ENCODE peak calls at places on chromosomes 5 and 9, in nine cellular contexts. One of them, this sample, is unnamed.

GRCh38 chr9:84711936-84712335 is 42.4 kb downstream of the NTRK2 start:
- DNase-seq in cardiac muscle cell: no peak
- DNase-seq in upper lobe of left lung: no peak
- DNase-seq in lower lobe of right lung: no peak
- DNase-seq in fibroblast of lung: no peak
- DNase-seq in pancreas: no peak
- DNase-seq in psoas muscle: no peak
- DNase-seq in testis: no peak
- DNase-seq in OCI-LY7: no peak
- DNase-seq in this sample: no peak

GRCh38 chr9:70589571-70590263 is 175.3 kb upstream of the KLF9 start:
- DNase-seq in testis: no peak
- DNase-seq in upper lobe of left lung: no peak
- DNase-seq in OCI-LY7: no peak
- DNase-seq in cardiac muscle cell: no peak
- DNase-seq in pancreas: no peak
- DNase-seq in fibroblast of lung: peak; percentile 85
- DNase-seq in psoas muscle: peak; percentile 61
- DNase-seq in lower lobe of right lung: no peak
- DNase-seq in this sample: peak; percentile 61

GRCh38 chr9:116800885-116801284 is 113.8 kb downstream of the TRIM32 start:
- DNase-seq in OCI-LY7: peak; percentile 5
- DNase-seq in pancreas: no peak
- DNase-seq in lower lobe of right lung: no peak
- DNase-seq in upper lobe of left lung: no peak
- DNase-seq in testis: no peak
- DNase-seq in fibroblast of lung: no peak
- DNase-seq in psoas muscle: no peak
- DNase-seq in cardiac muscle cell: no peak
- DNase-seq in this sample: no peak

GRCh38 chr9:80699551-80699998 is 989.8 kb downstream of the TLE1 start:
- DNase-seq in OCI-LY7: no peak
- DNase-seq in pancreas: no peak
- DNase-seq in testis: no peak
- DNase-seq in lower lobe of right lung: no peak
- DNase-seq in fibroblast of lung: peak; percentile 60
- DNase-seq in cardiac muscle cell: peak; percentile 7
- DNase-seq in upper lobe of left lung: no peak
- DNase-seq in psoas muscle: no peak
- DNase-seq in this sample: no peak

GRCh38 chr5:172211676-172212075 is 17.7 kb downstream of the EFCAB9 start:
- DNase-seq in psoas muscle: no peak
- DNase-seq in cardiac muscle cell: no peak
- DNase-seq in upper lobe of left lung: no peak
- DNase-seq in OCI-LY7: no peak
- DNase-seq in pancreas: no peak
- DNase-seq in fibroblast of lung: no peak
- DNase-seq in lower lobe of right lung: no peak
- DNase-seq in testis: no peak
- DNase-seq in this sample: no peak

GRCh38 chr5:153659337-153659736 is 168.9 kb downstream of the GRIA1 start:
- DNase-seq in psoas muscle: no peak
- DNase-seq in OCI-LY7: no peak
- DNase-seq in lower lobe of right lung: no peak
- DNase-seq in pancreas: no peak
- DNase-seq in fibroblast of lung: peak; percentile 77
- DNase-seq in upper lobe of left lung: no peak
- DNase-seq in cardiac muscle cell: peak; percentile 36
- DNase-seq in testis: no peak
- DNase-seq in this sample: no peak

GRCh38 chr9:90929616-90930015 is 128.0 kb downstream of the SYK start:
- DNase-seq in pancreas: no peak
- DNase-seq in testis: no peak
- DNase-seq in psoas muscle: no peak
- DNase-seq in lower lobe of right lung: no peak
- DNase-seq in upper lobe of left lung: no peak
- DNase-seq in cardiac muscle cell: no peak
- DNase-seq in fibroblast of lung: no peak
- DNase-seq in OCI-LY7: no peak
- DNase-seq in this sample: no peak

GRCh38 chr5:111859533-111860270 is 102.7 kb upstream of the NREP start:
- DNase-seq in upper lobe of left lung: no peak
- DNase-seq in cardiac muscle cell: no peak
- DNase-seq in testis: no peak
- DNase-seq in fibroblast of lung: peak; percentile 96
- DNase-seq in OCI-LY7: no peak
- DNase-seq in pancreas: no peak
- DNase-seq in psoas muscle: no peak
- DNase-seq in lower lobe of right lung: no peak
- DNase-seq in this sample: peak; percentile 8

GRCh38 chr5:110165366-110165765 is 475.6 kb downstream of the MAN2A1 start:
- DNase-seq in lower lobe of right lung: no peak
- DNase-seq in OCI-LY7: no peak
- DNase-seq in psoas muscle: no peak
- DNase-seq in fibroblast of lung: no peak
- DNase-seq in pancreas: no peak
- DNase-seq in upper lobe of left lung: no peak
- DNase-seq in cardiac muscle cell: no peak
- DNase-seq in testis: no peak
- DNase-seq in this sample: no peak

GRCh38 chr5:14172149-14172795 is 29.1 kb downstream of the TRIO start:
- DNase-seq in lower lobe of right lung: no peak
- DNase-seq in OCI-LY7: peak; percentile 24
- DNase-seq in testis: no peak
- DNase-seq in psoas muscle: no peak
- DNase-seq in pancreas: no peak
- DNase-seq in cardiac muscle cell: no peak
- DNase-seq in upper lobe of left lung: no peak
- DNase-seq in fibroblast of lung: no peak
- DNase-seq in this sample: no peak

GRCh38 chr5:91850031-91850430 is 466.9 kb upstream of the ARRDC3 start:
- DNase-seq in cardiac muscle cell: no peak
- DNase-seq in psoas muscle: no peak
- DNase-seq in testis: no peak
- DNase-seq in OCI-LY7: no peak
- DNase-seq in lower lobe of right lung: no peak
- DNase-seq in pancreas: no peak
- DNase-seq in fibroblast of lung: peak; percentile 24
- DNase-seq in upper lobe of left lung: no peak
- DNase-seq in this sample: no peak

GRCh38 chr5:177447611-177448243 is 1.1 kb downstream of the PRR7 start:
- DNase-seq in OCI-LY7: peak; percentile 43
- DNase-seq in cardiac muscle cell: peak; percentile 29
- DNase-seq in lower lobe of right lung: no peak
- DNase-seq in upper lobe of left lung: peak; percentile 64
- DNase-seq in fibroblast of lung: peak; percentile 81
- DNase-seq in pancreas: peak; percentile 89
- DNase-seq in psoas muscle: peak; percentile 64
- DNase-seq in testis: peak; percentile 68
- DNase-seq in this sample: peak; percentile 66

GRCh38 chr9:75033789-75034473 is 5.8 kb upstream of the CARNMT1 start:
- DNase-seq in lower lobe of right lung: no peak
- DNase-seq in OCI-LY7: no peak
- DNase-seq in cardiac muscle cell: no peak
- DNase-seq in pancreas: no peak
- DNase-seq in upper lobe of left lung: no peak
- DNase-seq in fibroblast of lung: peak; percentile 55
- DNase-seq in psoas muscle: no peak
- DNase-seq in testis: no peak
- DNase-seq in this sample: no peak

GRCh38 chr5:173236531-173237501 is 1.8 kb upstream of the NKX2-5 start:
- DNase-seq in testis: no peak
- DNase-seq in cardiac muscle cell: peak; percentile 94
- DNase-seq in upper lobe of left lung: no peak
- DNase-seq in lower lobe of right lung: no peak
- DNase-seq in fibroblast of lung: no peak
- DNase-seq in pancreas: peak; percentile 44
- DNase-seq in OCI-LY7: no peak
- DNase-seq in psoas muscle: no peak
- DNase-seq in this sample: peak; percentile 32

GRCh38 chr5:84393969-84394368 is 9.3 kb upstream of the EDIL3 start:
- DNase-seq in fibroblast of lung: peak; percentile 79
- DNase-seq in testis: no peak
- DNase-seq in pancreas: no peak
- DNase-seq in psoas muscle: no peak
- DNase-seq in cardiac muscle cell: no peak
- DNase-seq in upper lobe of left lung: no peak
- DNase-seq in OCI-LY7: no peak
- DNase-seq in lower lobe of right lung: no peak
- DNase-seq in this sample: no peak

GRCh38 chr9:116355153-116355827 is 201.7 kb downstream of the PAPPA start:
- DNase-seq in fibroblast of lung: peak; percentile 49
- DNase-seq in OCI-LY7: no peak
- DNase-seq in testis: peak; percentile 62
- DNase-seq in lower lobe of right lung: no peak
- DNase-seq in cardiac muscle cell: no peak
- DNase-seq in upper lobe of left lung: no peak
- DNase-seq in pancreas: no peak
- DNase-seq in psoas muscle: peak; percentile 61
- DNase-seq in this sample: peak; percentile 48

DNA sequence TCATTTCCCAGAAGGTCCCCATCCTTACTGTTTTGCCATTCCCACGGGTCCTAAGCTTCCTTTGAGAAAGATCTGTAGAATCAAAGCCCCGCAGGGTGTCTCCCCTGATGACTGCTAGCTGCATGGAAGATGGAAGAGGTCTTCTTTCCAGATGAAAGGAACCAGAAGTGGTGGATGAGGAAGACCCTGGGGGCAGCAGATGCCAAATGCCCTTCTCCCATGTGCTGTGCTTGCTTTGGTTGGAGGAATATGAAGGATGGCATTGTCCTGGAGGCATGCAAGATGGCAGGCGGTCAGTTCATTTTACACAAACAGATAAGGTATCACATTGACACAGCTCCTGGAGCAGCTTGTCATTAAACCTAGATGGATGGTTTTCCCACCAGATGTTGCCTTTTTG is 25.8 kb upstream of the CER1 start:
- DNase-seq in psoas muscle: no peak
- DNase-seq in fibroblast of lung: no peak
- DNase-seq in lower lobe of right lung: no peak
- DNase-seq in upper lobe of left lung: no peak
- DNase-seq in pancreas: no peak
- DNase-seq in cardiac muscle cell: no peak
- DNase-seq in OCI-LY7: no peak
- DNase-seq in testis: no peak
- DNase-seq in this sample: no peak
- TF ChIP-seq CTCF in psoas muscle: no peak
- TF ChIP-seq CTCF in fibroblast of lung: no peak
- TF ChIP-seq CTCF in lower lobe of right lung: no peak
- TF ChIP-seq CTCF in upper lobe of left lung: no peak
- TF ChIP-seq CTCF in pancreas: no peak
- TF ChIP-seq CTCF in cardiac muscle cell: no peak
- TF ChIP-seq CTCF in OCI-LY7: no peak
- TF ChIP-seq CTCF in testis: no peak
- TF ChIP-seq CTCF in this sample: no peak

GRCh38 chr9:96686638-96687335 is 31.7 kb upstream of the PRXL2C start:
- DNase-seq in pancreas: peak; percentile 90
- DNase-seq in testis: peak; percentile 89
- DNase-seq in OCI-LY7: peak; percentile 60
- DNase-seq in psoas muscle: peak; percentile 93
- DNase-seq in fibroblast of lung: peak; percentile 76
- DNase-seq in cardiac muscle cell: peak; percentile 82
- DNase-seq in upper lobe of left lung: peak; percentile 82
- DNase-seq in lower lobe of right lung: peak; percentile 90
- DNase-seq in this sample: peak; percentile 84
- H3K27ac ChIP-seq in pancreas: peak overlapping the region; percentile 10
- H3K27ac ChIP-seq in testis: peak overlapping the region; percentile 63
- H3K27ac ChIP-seq in OCI-LY7: no peak overlapping the region
- H3K27ac ChIP-seq in psoas muscle: peak overlapping the region; percentile 75
- H3K27ac ChIP-seq in fibroblast of lung: no peak overlapping the region
- H3K27ac ChIP-seq in cardiac muscle cell: peak overlapping the region; percentile 24
- H3K27ac ChIP-seq in upper lobe of left lung: peak overlapping the region; percentile 77
- H3K27ac ChIP-seq in lower lobe of right lung: peak overlapping the region; percentile 73
- H3K27ac ChIP-seq in this sample: peak overlapping the region; percentile 50

GRCh38 chr9:137354153-137354844 is 52.2 kb upstream of the NRARP start:
- DNase-seq in OCI-LY7: no peak
- DNase-seq in pancreas: no peak
- DNase-seq in lower lobe of right lung: no peak
- DNase-seq in fibroblast of lung: no peak
- DNase-seq in upper lobe of left lung: no peak
- DNase-seq in testis: no peak
- DNase-seq in psoas muscle: no peak
- DNase-seq in cardiac muscle cell: no peak
- DNase-seq in this sample: no peak

GRCh38 chr9:137354845-137355420 is 52.9 kb upstream of the NRARP start:
- DNase-seq in upper lobe of left lung: no peak
- DNase-seq in testis: no peak
- DNase-seq in psoas muscle: no peak
- DNase-seq in lower lobe of right lung: no peak
- DNase-seq in cardiac muscle cell: no peak
- DNase-seq in OCI-LY7: no peak
- DNase-seq in fibroblast of lung: no peak
- DNase-seq in pancreas: peak; percentile 64
- DNase-seq in this sample: no peak

GRCh38 chr9:137357166-137357565 is 55.1 kb upstream of the NRARP start:
- DNase-seq in OCI-LY7: no peak
- DNase-seq in testis: no peak
- DNase-seq in cardiac muscle cell: no peak
- DNase-seq in upper lobe of left lung: no peak
- DNase-seq in fibroblast of lung: peak; percentile 18
- DNase-seq in lower lobe of right lung: no peak
- DNase-seq in psoas muscle: no peak
- DNase-seq in pancreas: no peak
- DNase-seq in this sample: no peak

GRCh38 chr9:137353223-137354152 is 51.4 kb upstream of the NRARP start:
- DNase-seq in testis: no peak
- DNase-seq in fibroblast of lung: no peak
- DNase-seq in lower lobe of right lung: peak; percentile 56
- DNase-seq in pancreas: peak; percentile 69
- DNase-seq in upper lobe of left lung: no peak
- DNase-seq in cardiac muscle cell: no peak
- DNase-seq in psoas muscle: no peak
- DNase-seq in OCI-LY7: no peak
- DNase-seq in this sample: peak; percentile 71

GRCh38 chr9:137355445-137356365 is 53.6 kb upstream of the NRARP start:
- DNase-seq in fibroblast of lung: no peak
- DNase-seq in pancreas: peak; percentile 68
- DNase-seq in upper lobe of left lung: no peak
- DNase-seq in testis: no peak
- DNase-seq in lower lobe of right lung: no peak
- DNase-seq in OCI-LY7: no peak
- DNase-seq in psoas muscle: no peak
- DNase-seq in cardiac muscle cell: no peak
- DNase-seq in this sample: no peak
- H3K9me3 ChIP-seq in fibroblast of lung: peaks cover 3% of the 10 kb centered on the region
- H3K9me3 ChIP-seq in pancreas: no peaks in the 10 kb centered on the region
- H3K9me3 ChIP-seq in upper lobe of left lung: peaks cover 8% of the 10 kb centered on the region
- H3K9me3 ChIP-seq in testis: no peaks in the 10 kb centered on the region
- H3K9me3 ChIP-seq in lower lobe of right lung: peaks cover 16% of the 10 kb centered on the region
- H3K9me3 ChIP-seq in OCI-LY7: peaks cover 18% of the 10 kb centered on the region
- H3K9me3 ChIP-seq in psoas muscle: peaks cover 9% of the 10 kb centered on the region
- H3K9me3 ChIP-seq in cardiac muscle cell: no peaks in the 10 kb centered on the region
- H3K9me3 ChIP-seq in this sample: no peaks in the 10 kb centered on the region

GRCh38 chr5:132753135-132753987 is 6.1 kb downstream of the CCNI2 start:
- DNase-seq in psoas muscle: no peak
- DNase-seq in testis: peak; percentile 50
- DNase-seq in upper lobe of left lung: no peak
- DNase-seq in cardiac muscle cell: no peak
- DNase-seq in OCI-LY7: no peak
- DNase-seq in lower lobe of right lung: no peak
- DNase-seq in fibroblast of lung: no peak
- DNase-seq in pancreas: no peak
- DNase-seq in this sample: no peak
- TF ChIP-seq CTCF in psoas muscle: no peak
- TF ChIP-seq CTCF in testis: no peak
- TF ChIP-seq CTCF in upper lobe of left lung: no peak
- TF ChIP-seq CTCF in cardiac muscle cell: no peak
- TF ChIP-seq CTCF in OCI-LY7: peak; percentile 16
- TF ChIP-seq CTCF in lower lobe of right lung: no peak
- TF ChIP-seq CTCF in fibroblast of lung: peak; percentile 4
- TF ChIP-seq CTCF in pancreas: no peak
- TF ChIP-seq CTCF in this sample: peak; percentile 16

This sample was measured in heart right ventricle.